ENCODE peak calls at places on chromosomes 1 and 21, in five cellular contexts. One of them, this sample, is unnamed.

GRCh38 chr21:25997788-25998611 is 172.6 kb downstream of the APP start:
- DNase-seq in dorsolateral prefrontal cortex: no peak
- DNase-seq in fibroblast of the aortic adventitia: no peak
- DNase-seq in adrenal gland: no peak
- DNase-seq in foreskin fibroblast: no peak
- DNase-seq in this sample: no peak

GRCh38 chr1:11342677-11343076 is 69.7 kb downstream of the UBIAD1 start:
- DNase-seq in adrenal gland: no peak
- DNase-seq in dorsolateral prefrontal cortex: no peak
- DNase-seq in foreskin fibroblast: no peak
- DNase-seq in fibroblast of the aortic adventitia: no peak
- DNase-seq in this sample: no peak

GRCh38 chr21:46049890-46050650 is 47.8 kb upstream of the COL6A2 start:
- DNase-seq in dorsolateral prefrontal cortex: no peak
- DNase-seq in fibroblast of the aortic adventitia: no peak
- DNase-seq in adrenal gland: no peak
- DNase-seq in foreskin fibroblast: no peak
- DNase-seq in this sample: no peak

GRCh38 chr21:14215971-14216621 is at the start of gene RBM11:
- DNase-seq in adrenal gland: peak; percentile 74
- DNase-seq in dorsolateral prefrontal cortex: peak; percentile 75
- DNase-seq in foreskin fibroblast: peak; percentile 23
- DNase-seq in fibroblast of the aortic adventitia: peak; percentile 8
- DNase-seq in this sample: peak; percentile 8

GRCh38 chr21:21210552-21210951 is 212.3 kb downstream of the NCAM2 start:
- DNase-seq in dorsolateral prefrontal cortex: no peak
- DNase-seq in fibroblast of the aortic adventitia: no peak
- DNase-seq in adrenal gland: peak; percentile 50
- DNase-seq in foreskin fibroblast: peak; percentile 6
- DNase-seq in this sample: no peak

GRCh38 chr1:47235280-47235679 is 3.3 kb upstream of the TAL1 start:
- DNase-seq in adrenal gland: peak; percentile 44
- DNase-seq in fibroblast of the aortic adventitia: no peak
- DNase-seq in foreskin fibroblast: no peak
- DNase-seq in dorsolateral prefrontal cortex: peak; percentile 63
- DNase-seq in this sample: no peak

GRCh38 chr1:210937846-210938245 is 196.1 kb downstream of the KCNH1 start:
- DNase-seq in dorsolateral prefrontal cortex: no peak
- DNase-seq in fibroblast of the aortic adventitia: no peak
- DNase-seq in adrenal gland: no peak
- DNase-seq in foreskin fibroblast: no peak
- DNase-seq in this sample: no peak

GRCh38 chr21:20997633-20998455 is at the start of gene NCAM2:
- DNase-seq in dorsolateral prefrontal cortex: peak; percentile 85
- DNase-seq in fibroblast of the aortic adventitia: peak; percentile 76
- DNase-seq in foreskin fibroblast: peak; percentile 86
- DNase-seq in adrenal gland: peak; percentile 85
- DNase-seq in this sample: peak; percentile 55

GRCh38 chr1:230058619-230059018 is 8.4 kb upstream of the GALNT2 start:
- DNase-seq in fibroblast of the aortic adventitia: no peak
- DNase-seq in foreskin fibroblast: no peak
- DNase-seq in dorsolateral prefrontal cortex: no peak
- DNase-seq in adrenal gland: no peak
- DNase-seq in this sample: no peak

DNA sequence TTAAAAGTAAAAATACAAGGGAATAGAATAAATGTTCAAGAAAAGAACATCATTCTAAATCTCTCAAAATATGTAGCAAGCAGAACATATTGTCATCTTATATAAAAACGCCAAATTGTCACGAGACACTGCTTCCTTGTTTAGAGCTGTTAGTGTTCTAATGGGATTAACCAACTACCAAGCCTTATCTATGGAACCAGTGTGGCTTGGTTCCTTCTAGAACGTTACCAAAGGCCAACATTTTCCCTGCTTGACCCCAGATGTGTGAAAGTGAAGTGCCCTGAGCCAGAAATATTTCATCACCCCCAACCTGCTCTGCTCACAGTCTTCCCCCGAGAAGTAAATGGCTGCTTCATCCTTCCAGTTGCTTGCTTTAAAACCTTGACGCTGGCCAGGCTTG is 9.4 kb upstream of the PLEKHM2 start:
- DNase-seq in foreskin fibroblast: no peak
- DNase-seq in adrenal gland: no peak
- DNase-seq in dorsolateral prefrontal cortex: no peak
- DNase-seq in fibroblast of the aortic adventitia: no peak
- DNase-seq in this sample: no peak
- TF ChIP-seq CTCF in foreskin fibroblast: no peak
- TF ChIP-seq CTCF in adrenal gland: no peak
- TF ChIP-seq CTCF in dorsolateral prefrontal cortex: no peak
- TF ChIP-seq CTCF in fibroblast of the aortic adventitia: no peak
- TF ChIP-seq CTCF in this sample: no peak

GRCh38 chr1:57086141-57086540 is 120.3 kb upstream of the C8B start:
- DNase-seq in fibroblast of the aortic adventitia: no peak
- DNase-seq in foreskin fibroblast: no peak
- DNase-seq in adrenal gland: no peak
- DNase-seq in dorsolateral prefrontal cortex: no peak
- DNase-seq in this sample: no peak
- H3K4me3 ChIP-seq in fibroblast of the aortic adventitia: no peak overlapping the region
- H3K4me3 ChIP-seq in foreskin fibroblast: no peak overlapping the region
- H3K4me3 ChIP-seq in adrenal gland: no peak overlapping the region
- H3K4me3 ChIP-seq in dorsolateral prefrontal cortex: no peak overlapping the region
- H3K4me3 ChIP-seq in this sample: no peak overlapping the region

DNA sequence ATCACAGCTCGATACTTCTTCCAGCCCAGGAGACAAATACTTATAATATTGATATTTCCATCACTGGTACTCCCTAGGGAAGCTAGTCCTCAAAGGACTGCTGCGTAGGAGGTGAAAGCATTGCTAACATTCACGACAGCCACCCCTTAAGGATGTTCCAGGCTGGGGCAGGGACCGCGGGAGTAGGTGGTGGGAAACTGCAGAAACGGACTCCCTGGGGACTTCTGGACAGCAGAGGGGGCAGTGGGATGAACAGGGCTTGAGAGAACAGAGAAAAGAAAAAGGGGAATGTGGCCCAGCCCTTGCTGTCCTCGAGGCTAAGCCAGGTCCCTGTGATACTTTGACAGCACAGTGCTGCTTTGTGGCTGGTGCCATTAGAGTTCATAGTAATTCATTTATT is 108.0 kb downstream of the HMGB4 start:
- DNase-seq in adrenal gland: no peak
- DNase-seq in dorsolateral prefrontal cortex: peak; percentile 69
- DNase-seq in foreskin fibroblast: no peak
- DNase-seq in fibroblast of the aortic adventitia: no peak
- DNase-seq in this sample: no peak
- TF ChIP-seq CTCF in adrenal gland: no peak
- TF ChIP-seq CTCF in dorsolateral prefrontal cortex: no peak
- TF ChIP-seq CTCF in foreskin fibroblast: no peak
- TF ChIP-seq CTCF in fibroblast of the aortic adventitia: no peak
- TF ChIP-seq CTCF in this sample: no peak

DNA sequence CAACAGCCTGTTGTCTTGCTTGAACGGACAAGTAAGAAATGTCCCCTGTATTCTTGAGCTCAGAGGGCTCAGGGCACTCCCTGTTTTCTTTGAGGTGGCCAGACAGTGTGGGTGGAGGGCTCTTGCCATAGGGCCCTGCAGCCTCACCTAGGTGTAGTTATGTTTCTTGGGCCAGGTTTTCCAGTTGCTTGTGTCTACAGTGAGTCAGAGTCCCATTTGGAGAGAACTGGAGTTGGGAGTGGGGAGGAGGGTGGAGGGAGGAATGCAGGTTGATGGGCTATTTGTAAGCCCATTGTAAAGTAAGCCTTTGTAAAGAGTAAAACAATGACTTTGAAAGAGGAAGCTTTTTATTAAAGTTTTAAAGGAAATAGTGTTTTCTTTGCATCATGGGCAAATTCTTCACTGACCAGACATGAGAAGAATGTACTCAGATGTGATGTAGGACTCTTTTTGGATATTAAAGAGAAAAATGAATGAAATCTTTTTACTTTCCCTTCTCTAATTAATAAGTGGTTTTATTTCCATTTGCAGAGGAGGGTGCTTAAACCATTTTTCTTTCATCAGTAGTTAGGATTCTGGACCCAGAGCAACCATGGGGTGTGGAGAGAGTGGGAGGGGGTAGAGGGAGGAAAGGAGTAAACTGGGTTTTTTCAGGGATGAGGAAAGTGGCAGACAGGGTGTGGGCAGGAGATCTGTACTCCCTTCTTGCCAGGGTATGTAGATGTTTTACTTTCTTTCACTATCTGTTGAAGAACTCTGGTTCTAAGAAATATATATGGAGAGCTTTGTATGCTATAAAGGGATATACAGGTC is 45.1 kb upstream of the MACF1 start:
- DNase-seq in dorsolateral prefrontal cortex: no peak
- DNase-seq in foreskin fibroblast: peak; percentile 49
- DNase-seq in fibroblast of the aortic adventitia: peak; percentile 77
- DNase-seq in adrenal gland: no peak
- DNase-seq in this sample: no peak
- H3K4me3 ChIP-seq in dorsolateral prefrontal cortex: no peak overlapping the region
- H3K4me3 ChIP-seq in foreskin fibroblast: no peak overlapping the region
- H3K4me3 ChIP-seq in fibroblast of the aortic adventitia: no peak overlapping the region
- H3K4me3 ChIP-seq in adrenal gland: no peak overlapping the region
- H3K4me3 ChIP-seq in this sample: no peak overlapping the region

GRCh38 chr1:40978886-40979240 is 633 bp upstream of the CTPS1 start:
- DNase-seq in fibroblast of the aortic adventitia: no peak
- DNase-seq in foreskin fibroblast: no peak
- DNase-seq in adrenal gland: no peak
- DNase-seq in dorsolateral prefrontal cortex: no peak
- DNase-seq in this sample: no peak

GRCh38 chr1:40980453-40981121 is 1.1 kb downstream of the CTPS1 start:
- DNase-seq in fibroblast of the aortic adventitia: peak; percentile 16
- DNase-seq in adrenal gland: no peak
- DNase-seq in foreskin fibroblast: peak; percentile 43
- DNase-seq in dorsolateral prefrontal cortex: peak; percentile 48
- DNase-seq in this sample: peak; percentile 50

GRCh38 chr1:40980068-40980452 is 564 bp downstream of the CTPS1 start:
- DNase-seq in foreskin fibroblast: no peak
- DNase-seq in dorsolateral prefrontal cortex: no peak
- DNase-seq in fibroblast of the aortic adventitia: no peak
- DNase-seq in adrenal gland: no peak
- DNase-seq in this sample: no peak

GRCh38 chr1:40977721-40978120 is 1.8 kb upstream of the CTPS1 start:
- DNase-seq in dorsolateral prefrontal cortex: no peak
- DNase-seq in adrenal gland: no peak
- DNase-seq in foreskin fibroblast: peak; percentile 34
- DNase-seq in fibroblast of the aortic adventitia: peak; percentile 55
- DNase-seq in this sample: no peak

GRCh38 chr1:40979241-40980067 is at the start of gene CTPS1:
- DNase-seq in fibroblast of the aortic adventitia: peak; percentile 92
- DNase-seq in dorsolateral prefrontal cortex: peak; percentile 97
- DNase-seq in adrenal gland: peak; percentile 96
- DNase-seq in foreskin fibroblast: peak; percentile 97
- DNase-seq in this sample: peak; percentile 94
- TF ChIP-seq CTCF in fibroblast of the aortic adventitia: peak; percentile 23
- TF ChIP-seq CTCF in dorsolateral prefrontal cortex: no peak
- TF ChIP-seq CTCF in adrenal gland: no peak
- TF ChIP-seq CTCF in foreskin fibroblast: peak; percentile 18
- TF ChIP-seq CTCF in this sample: peak; percentile 22

GRCh38 chr1:77416692-77417450 is 135.1 kb downstream of the AK5 start:
- DNase-seq in adrenal gland: peak; percentile 7
- DNase-seq in foreskin fibroblast: peak; percentile 32
- DNase-seq in dorsolateral prefrontal cortex: no peak
- DNase-seq in fibroblast of the aortic adventitia: no peak
- DNase-seq in this sample: no peak

GRCh38 chr1:77424236-77424635 is 142.4 kb downstream of the AK5 start:
- DNase-seq in dorsolateral prefrontal cortex: no peak
- DNase-seq in adrenal gland: no peak
- DNase-seq in fibroblast of the aortic adventitia: peak; percentile 48
- DNase-seq in foreskin fibroblast: peak; percentile 67
- DNase-seq in this sample: no peak

GRCh38 chr1:77421504-77422233 is 139.8 kb downstream of the AK5 start:
- DNase-seq in fibroblast of the aortic adventitia: no peak
- DNase-seq in foreskin fibroblast: no peak
- DNase-seq in dorsolateral prefrontal cortex: no peak
- DNase-seq in adrenal gland: no peak
- DNase-seq in this sample: no peak
- H3K4me3 ChIP-seq in fibroblast of the aortic adventitia: no peak overlapping the region
- H3K4me3 ChIP-seq in foreskin fibroblast: no peak overlapping the region
- H3K4me3 ChIP-seq in dorsolateral prefrontal cortex: no peak overlapping the region
- H3K4me3 ChIP-seq in adrenal gland: no peak overlapping the region
- H3K4me3 ChIP-seq in this sample: no peak overlapping the region

GRCh38 chr1:203089651-203090045 is 3.8 kb upstream of the MYOG start:
- DNase-seq in foreskin fibroblast: no peak
- DNase-seq in adrenal gland: no peak
- DNase-seq in dorsolateral prefrontal cortex: no peak
- DNase-seq in fibroblast of the aortic adventitia: no peak
- DNase-seq in this sample: no peak
- TF ChIP-seq CTCF in foreskin fibroblast: no peak
- TF ChIP-seq CTCF in adrenal gland: no peak
- TF ChIP-seq CTCF in dorsolateral prefrontal cortex: no peak
- TF ChIP-seq CTCF in fibroblast of the aortic adventitia: no peak
- TF ChIP-seq CTCF in this sample: no peak

DNA sequence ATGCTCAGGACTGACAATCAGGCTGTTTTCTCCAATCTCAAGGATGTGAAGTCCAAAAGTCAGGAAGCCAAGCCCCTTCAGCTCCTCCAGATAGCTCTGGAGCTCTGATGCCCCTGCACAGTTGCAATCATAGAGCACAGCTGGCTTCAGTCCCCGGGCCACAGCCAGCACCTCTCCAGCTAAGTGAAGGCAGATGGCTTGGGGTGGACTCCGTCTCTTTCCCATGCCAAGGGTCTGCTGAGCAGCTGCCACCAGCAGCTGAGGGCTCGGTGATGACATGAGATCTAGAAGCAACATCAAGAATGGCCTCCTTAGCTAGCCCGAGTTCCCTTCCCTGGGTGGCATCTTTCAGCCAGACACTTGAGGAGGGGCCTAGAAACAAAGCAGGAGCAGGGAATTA is 1.0 kb downstream of the C1orf74 start:
- DNase-seq in foreskin fibroblast: no peak
- DNase-seq in adrenal gland: no peak
- DNase-seq in dorsolateral prefrontal cortex: no peak
- DNase-seq in fibroblast of the aortic adventitia: no peak
- DNase-seq in this sample: no peak
- H3K4me3 ChIP-seq in foreskin fibroblast: peak overlapping the region; percentile 75
- H3K4me3 ChIP-seq in adrenal gland: no peak overlapping the region
- H3K4me3 ChIP-seq in dorsolateral prefrontal cortex: peak overlapping the region; percentile 83
- H3K4me3 ChIP-seq in fibroblast of the aortic adventitia: peak overlapping the region; percentile 87
- H3K4me3 ChIP-seq in this sample: peak overlapping the region; percentile 94

DNA sequence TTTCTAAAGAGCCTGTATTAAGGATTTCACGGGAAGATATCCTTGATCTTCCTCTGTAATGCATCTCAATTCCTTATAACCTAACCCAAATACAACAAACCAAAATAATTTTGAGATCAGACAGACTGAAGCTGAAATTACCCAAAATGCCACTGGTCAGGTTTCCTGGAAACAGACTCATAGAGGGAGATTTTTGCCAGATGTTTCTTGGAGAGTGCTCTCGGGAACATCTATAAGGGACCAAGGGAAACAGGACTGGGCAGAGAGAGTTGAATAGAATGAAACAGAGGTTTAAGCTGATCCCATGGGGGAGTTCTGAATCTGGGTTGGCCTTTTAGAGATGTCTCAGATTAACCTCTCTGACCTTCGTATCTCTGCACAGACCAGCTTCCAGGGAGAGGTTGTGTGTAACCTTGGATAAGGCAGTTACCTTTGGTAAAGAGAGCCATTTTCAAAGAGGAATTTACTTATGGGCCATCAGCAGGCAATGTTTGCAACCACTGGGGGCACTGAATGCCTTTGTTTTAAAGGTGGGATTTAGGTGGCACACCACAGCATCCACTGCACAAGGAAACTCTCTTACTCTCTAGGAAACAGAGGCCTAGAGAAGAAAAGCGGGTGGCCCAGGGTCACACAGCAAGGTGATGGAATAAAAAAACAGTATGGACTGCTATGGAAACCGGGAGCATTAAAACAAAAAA is 130.8 kb upstream of the SGIP1 start:
- DNase-seq in foreskin fibroblast: peak; percentile 42
- DNase-seq in fibroblast of the aortic adventitia: peak; percentile 42
- DNase-seq in adrenal gland: no peak
- DNase-seq in dorsolateral prefrontal cortex: no peak
- DNase-seq in this sample: no peak
- TF ChIP-seq CTCF in foreskin fibroblast: no peak
- TF ChIP-seq CTCF in fibroblast of the aortic adventitia: no peak
- TF ChIP-seq CTCF in adrenal gland: no peak
- TF ChIP-seq CTCF in dorsolateral prefrontal cortex: no peak
- TF ChIP-seq CTCF in this sample: no peak